ENCODE peak calls at places on chromosomes 4 and X, in five cellular contexts. Z is upper lobe of left lung, H is GM23248, V is heart right ventricle, M is PC-3. D is an unnamed sample. For H3K9me3, the result is how much of the 10 kb centered on the place peaks cover.

GRCh38 chr4:99382745-99383360 is 30.3 kb upstream of the ADH1C start:
- DNase-seq in Z (no peak), V (no peak), H (no peak), M (no peak), D (no peak)

GRCh38 chrX:153644356-153645125 is 2.5 kb upstream of the DUSP9 start:
- DNase-seq in H (no peak), M (no peak), V (no peak), Z (peak), D (no peak)

GRCh38 chr4:17934286-17934685 is 87.3 kb downstream of the LCORL start:
- DNase-seq in M (no peak), Z (no peak), H (peak), V (no peak), D (no peak)

GRCh38 chr4:181372014-181372413 is 871.2 kb upstream of the TENM3 start:
- DNase-seq in V (no peak), M (no peak), Z (no peak), H (no peak), D (no peak)

GRCh38 chrX:40414335-40414734 is 166.4 kb upstream of the ATP6AP2 start:
- DNase-seq in Z (no peak), H (no peak), V (no peak), M (no peak), D (no peak)

GRCh38 chr4:124945422-124945821 is 232.9 kb upstream of the ANKRD50 start:
- DNase-seq in Z (no peak), M (no peak), V (no peak), H (no peak), D (no peak)

GRCh38 chrX:40105016-40105790 is 7.4 kb upstream of the BCOR start:
- DNase-seq in H (peak), M (no peak), Z (no peak), V (peak), D (no peak)

GRCh38 chr4:53804719-53805118 is 213.4 kb upstream of the LNX1 start:
- DNase-seq in V (no peak), Z (peak), M (peak), H (peak), D (peak)

GRCh38 chr4:15907430-15907829 is 31.1 kb downstream of the FGFBP1 start:
- DNase-seq in V (no peak), Z (no peak), M (no peak), H (peak), D (no peak)

GRCh38 chr4:173591760-173592159 is 61.7 kb upstream of the HAND2 start:
- DNase-seq in H (no peak), Z (no peak), M (no peak), V (no peak), D (no peak)

GRCh38 chrX:107537815-107538214 is 88.4 kb downstream of the FRMPD3 start:
- DNase-seq in Z (peak), H (peak), V (peak), M (peak), D (peak)

GRCh38 chr4:3484057-3484973 is 21.2 kb downstream of the DOK7 start:
- DNase-seq in H (peak), M (peak), V (peak), Z (no peak), D (no peak)

GRCh38 chr4:39933689-39934590 is 43.8 kb downstream of the PDS5A start:
- DNase-seq in Z (no peak), H (peak), M (no peak), V (no peak), D (peak)

GRCh38 chr4:176274441-176274840 is 5.4 kb upstream of the ASB5 start:
- DNase-seq in V (no peak), Z (no peak), M (peak), H (peak), D (no peak)

GRCh38 chr4:121011780-121012340 is 60.5 kb downstream of the NDNF start:
- DNase-seq in V (no peak), Z (no peak), H (no peak), M (no peak), D (no peak)

GRCh38 chrX:51437521-51437920 is 58.9 kb downstream of the NUDT11 start:
- DNase-seq in Z (no peak), M (no peak), V (no peak), H (no peak), D (no peak)

GRCh38 chr4:88690355-88690754 is 7.3 kb downstream of the NAP1L5 start:
- DNase-seq in H (peak), V (no peak), Z (no peak), M (peak), D (peak)

GRCh38 chrX:42955349-42955748 is 177.4 kb upstream of the PPP1R2C start:
- DNase-seq in Z (no peak), M (no peak), H (no peak), V (no peak), D (no peak)

DNA sequence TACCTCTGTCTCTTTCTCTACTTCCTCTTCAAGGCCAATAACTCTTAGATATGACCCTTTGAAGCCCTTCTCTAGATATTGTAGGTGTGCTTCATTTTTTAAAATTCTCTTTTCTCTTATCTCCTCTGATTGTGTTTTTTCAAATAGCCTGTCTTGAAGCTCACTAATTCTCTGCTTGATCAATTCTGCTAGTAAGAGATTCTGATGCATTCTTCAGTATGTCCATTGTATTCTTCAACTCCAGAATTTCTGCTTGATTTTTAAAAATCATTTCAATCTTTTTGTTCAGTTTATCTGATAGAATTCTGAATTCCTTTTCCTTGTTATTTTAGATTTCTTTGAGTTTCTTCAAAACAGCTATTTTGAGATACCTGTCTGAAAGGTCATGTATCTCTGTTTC is 47.9 kb downstream of the MCUB start:
- DNase-seq in Z (no peak), M (no peak), V (no peak), H (no peak), D (no peak)
- H3K9me3 ChIP-seq in Z (under half), M (under half), V (under half), H (under half), D (under half)

GRCh38 chrX:144681501-144681900 is 565.8 kb upstream of the SPANXN1 start:
- DNase-seq in Z (no peak), M (peak), V (no peak), H (no peak), D (no peak)
- H3K9me3 ChIP-seq in Z (under half), M (under half), V (under half), H (under half), D (under half)

GRCh38 chrX:144219035-144219434 is 335.2 kb downstream of the UBE2NL start:
- DNase-seq in V (no peak), Z (peak), H (peak), M (peak), D (no peak)
- H3K9me3 ChIP-seq in V (under half), Z (under half), H (under half), M (under half), D (under half)

DNA sequence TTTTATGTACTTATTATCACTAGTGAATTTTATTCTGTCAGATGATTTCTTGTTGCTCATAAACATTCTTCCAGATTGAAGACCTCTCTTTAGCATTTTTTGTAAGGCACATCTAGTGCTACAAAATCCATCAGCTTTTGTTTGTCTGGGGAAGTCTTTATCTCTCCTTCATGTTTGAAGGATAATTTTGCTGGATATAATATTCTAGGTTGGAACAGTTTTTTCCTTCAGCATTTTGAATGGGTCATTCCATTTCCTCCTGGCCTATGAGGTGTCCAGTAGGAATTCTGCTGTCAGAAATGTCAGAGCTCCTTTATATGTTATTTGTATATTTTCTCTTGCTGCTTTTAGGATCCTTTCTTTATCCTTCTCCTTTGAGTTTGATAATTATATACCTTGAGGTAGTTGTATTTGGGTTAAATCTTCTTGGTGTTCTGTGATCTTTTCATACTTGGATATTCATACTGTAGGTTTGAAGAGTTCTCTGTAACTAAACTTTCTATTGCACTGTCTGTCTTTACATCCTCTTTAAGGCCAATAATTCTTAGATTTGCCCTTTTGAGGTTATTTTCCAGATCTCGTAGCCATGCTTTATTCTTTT is 58.3 kb downstream of the PTPN13 start:
- DNase-seq in H (no peak), M (no peak), Z (no peak), V (no peak), D (no peak)
- H3K9me3 ChIP-seq in H (under half), M (under half), Z (under half), V (half or more), D (under half)

DNA sequence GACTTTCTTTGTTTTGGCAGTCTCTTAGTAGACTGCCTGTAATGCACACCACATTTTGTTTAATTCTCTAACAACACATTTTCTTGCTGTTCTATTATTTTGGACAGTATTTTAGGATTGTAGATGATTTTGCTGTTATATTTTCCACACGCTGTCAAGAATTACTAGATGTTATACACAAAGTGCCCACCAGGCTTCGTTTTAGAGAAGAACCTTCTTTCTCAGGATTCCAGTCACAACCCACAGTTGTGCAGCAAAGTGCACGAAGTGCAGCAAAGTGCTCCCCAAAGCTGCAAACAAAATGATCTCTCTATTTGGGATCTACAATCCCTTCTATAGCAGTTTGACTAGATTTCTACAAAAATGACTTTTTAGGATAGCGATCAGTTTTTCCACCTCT is 2.4 kb downstream of the ZNF141 start:
- DNase-seq in M (no peak), Z (no peak), H (peak), V (no peak), D (peak)
- H3K9me3 ChIP-seq in M (under half), Z (under half), H (under half), V (under half), D (under half)

GRCh38 chr4:178142724-178143123 is 700.5 kb upstream of the AGA start:
- DNase-seq in V (no peak), M (no peak), H (no peak), Z (no peak), D (no peak)
- H3K9me3 ChIP-seq in V (under half), M (under half), H (under half), Z (under half), D (under half)

DNA sequence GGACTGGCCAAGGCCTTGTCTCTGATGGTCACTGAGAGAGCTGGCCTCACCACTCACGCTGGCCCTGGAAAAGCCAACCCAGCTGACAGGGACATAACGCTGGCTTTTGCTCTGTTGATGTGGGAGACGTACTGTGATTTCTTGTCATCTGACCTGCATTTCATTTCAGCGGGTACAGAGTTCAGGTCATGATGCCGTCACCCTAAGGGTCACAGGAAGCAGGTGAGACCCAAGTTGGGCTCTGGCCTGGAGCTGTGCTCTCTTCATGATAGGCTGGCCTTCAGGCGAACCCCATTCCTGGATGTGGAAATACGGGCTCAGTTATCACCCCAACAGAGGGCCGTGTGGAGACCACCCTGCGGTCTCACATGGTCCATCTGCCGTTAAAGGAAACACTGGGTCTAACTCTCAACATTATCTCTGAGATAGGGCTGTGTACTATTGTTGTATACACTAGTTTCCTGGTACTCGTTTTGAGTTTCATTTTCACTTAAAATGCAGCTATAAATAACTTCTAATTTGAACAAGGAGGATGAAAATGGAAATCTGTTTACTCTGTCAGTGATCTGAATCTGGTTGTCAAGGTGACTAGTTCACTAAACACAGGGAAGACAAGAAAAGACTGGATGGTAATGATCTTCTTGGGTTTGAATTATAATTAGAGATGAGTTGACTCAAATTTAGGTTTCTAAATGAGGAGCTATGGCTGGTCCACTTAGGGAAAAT is 89.1 kb downstream of the TBC1D9 start:
- DNase-seq in Z (no peak), M (no peak), H (no peak), V (no peak), D (no peak)
- H3K9me3 ChIP-seq in Z (under half), M (under half), H (under half), V (under half), D (under half)